ENCODE peak calls at places on chromosome X, in seven cellular contexts. V is GM23248, Y is Peyer's patch, E is A549, T is body of pancreas, G is thoracic aorta, S is heart left ventricle. H is an unnamed sample. For H3K4me1, the result is how much of the 10 kb centered on the place peaks cover.

GRCh38 chrX:57083143-57083542 is 38.2 kb downstream of the SPIN2B start:
- DNase-seq in V (no peak), T (no peak), G (no peak), Y (no peak), E (no peak), S (no peak), H (no peak)

GRCh38 chrX:40947276-40947675 is 138.0 kb upstream of the USP9X start:
- DNase-seq in Y (no peak), V (peak), T (no peak), S (no peak), E (no peak), G (no peak), H (no peak)

GRCh38 chrX:150968862-150969720 is 14.0 kb upstream of the HMGB3 start:
- DNase-seq in Y (no peak), T (no peak), V (no peak), E (no peak), S (no peak), G (no peak), H (no peak)

GRCh38 chrX:20056704-20057103 is 60.0 kb downstream of the MAP7D2 start:
- DNase-seq in E (no peak), S (no peak), G (no peak), T (no peak), Y (no peak), V (no peak), H (no peak)

GRCh38 chrX:40644175-40644574 is 3.2 kb downstream of the CXorf38 start:
- DNase-seq in E (no peak), Y (no peak), T (no peak), G (no peak), S (no peak), V (peak), H (no peak)

GRCh38 chrX:119238557-119238956 is 2.5 kb downstream of the PGRMC1 start:
- DNase-seq in E (no peak), Y (no peak), S (no peak), V (peak), T (no peak), G (no peak), H (no peak)

GRCh38 chrX:110987292-110987691 is 108.7 kb upstream of the PAK3 start:
- DNase-seq in G (no peak), S (no peak), Y (no peak), T (no peak), E (no peak), V (peak), H (peak)

GRCh38 chrX:120125444-120125843 is 9.7 kb upstream of the RHOXF1 start:
- DNase-seq in V (no peak), Y (no peak), E (no peak), G (no peak), T (no peak), S (peak), H (peak)

GRCh38 chrX:15202458-15203177 is 67.3 kb downstream of the ASB9 start:
- DNase-seq in E (no peak), T (no peak), Y (no peak), V (peak), G (no peak), S (no peak), H (no peak)

GRCh38 chrX:74248889-74249288 is 55.1 kb upstream of the ZCCHC13 start:
- DNase-seq in T (no peak), Y (no peak), S (peak), E (no peak), V (peak), G (no peak), H (peak)

GRCh38 chrX:74249963-74250362 is 54.0 kb upstream of the ZCCHC13 start:
- DNase-seq in Y (no peak), T (no peak), V (no peak), E (no peak), G (no peak), S (no peak), H (peak)

GRCh38 chrX:74246524-74246923 is 57.5 kb upstream of the ZCCHC13 start:
- DNase-seq in S (no peak), Y (no peak), G (no peak), T (no peak), E (peak), V (peak), H (no peak)

GRCh38 chrX:74251006-74251930 is 52.7 kb upstream of the ZCCHC13 start:
- DNase-seq in E (peak), T (no peak), G (no peak), V (peak), Y (peak), S (no peak), H (no peak)

DNA sequence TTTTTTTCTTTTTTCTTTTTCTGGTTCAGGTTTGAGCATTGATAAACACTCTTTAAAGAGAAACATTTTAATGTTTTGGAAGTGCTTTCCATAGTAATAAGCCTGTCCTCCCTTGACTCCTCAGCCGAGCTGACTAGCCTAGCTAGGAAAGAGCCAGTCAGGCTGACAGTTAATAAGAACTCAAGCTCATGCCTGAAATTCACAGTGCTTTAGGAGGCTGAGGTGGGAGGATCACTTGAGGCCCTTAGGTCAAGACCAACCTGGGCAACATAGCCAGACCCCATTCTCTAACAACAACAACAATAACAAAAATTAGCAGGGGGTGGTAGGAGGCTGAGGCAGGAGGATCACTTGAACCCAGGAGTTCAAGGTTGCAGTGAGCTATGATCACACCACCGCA is 53.4 kb upstream of the ZCCHC13 start:
- DNase-seq in E (no peak), S (no peak), T (no peak), G (no peak), Y (no peak), V (no peak), H (no peak)
- H3K4me1 ChIP-seq in E (half or more), S (under half), T (under half), G (under half), Y (under half), V (under half), H (under half)

GRCh38 chrX:132023117-132023895 is at the start of gene STK26:
- DNase-seq in Y (peak), V (peak), G (peak), T (peak), S (peak), E (peak), H (peak)

GRCh38 chrX:132022115-132022862 is 813 bp upstream of the STK26 start:
- DNase-seq in S (no peak), T (no peak), G (no peak), E (peak), Y (no peak), V (peak), H (peak)

GRCh38 chrX:132022863-132023116 is 312 bp upstream of the STK26 start:
- DNase-seq in V (no peak), Y (no peak), E (peak), S (no peak), T (no peak), G (no peak), H (no peak)

GRCh38 chrX:132023896-132024386 is 839 bp downstream of the STK26 start:
- DNase-seq in Y (peak), S (no peak), V (no peak), E (peak), T (no peak), G (no peak), H (peak)

DNA sequence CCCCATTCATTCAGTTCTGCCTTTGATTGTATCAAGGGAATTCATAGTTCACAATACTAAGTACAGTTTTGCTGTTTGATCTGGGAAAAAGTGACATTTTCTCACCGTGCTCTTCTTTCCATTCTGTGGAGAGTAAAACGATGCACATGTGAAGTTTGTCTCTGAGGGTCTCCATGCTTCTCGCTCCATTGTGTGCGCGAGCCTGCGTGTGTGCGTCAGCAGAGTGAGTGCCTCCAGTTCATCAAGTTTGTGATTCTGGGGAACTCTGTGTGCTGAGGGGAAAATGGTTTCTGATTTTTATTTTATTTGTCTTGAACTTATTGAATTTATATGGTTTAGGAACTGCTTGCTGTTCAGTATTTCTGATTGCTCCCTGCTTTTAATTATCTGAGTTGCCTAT is 2.0 kb downstream of the STK26 start:
- DNase-seq in G (no peak), V (no peak), Y (no peak), T (no peak), E (no peak), S (no peak), H (no peak)
- H3K4me3 ChIP-seq in G (no peak), V (no peak), Y (no peak), T (no peak), E (no peak), S (no peak), H (peak)

GRCh38 chrX:24149346-24150050 is at the start of gene ZFX:
- DNase-seq in G (no peak), S (peak), Y (peak), T (peak), E (no peak), V (peak), H (peak)
- H3K4me1 ChIP-seq in G (under half), S (half or more), Y (under half), T (under half), E (half or more), V (half or more), H (half or more)

GRCh38 chrX:136909119-136909705 is 28.7 kb upstream of the RBMX start:
- DNase-seq in T (peak), Y (peak), E (peak), V (peak), S (peak), G (peak), H (peak)
- H3K4me3 ChIP-seq in T (peak), Y (peak), E (peak), V (peak), S (peak), G (peak), H (peak)